ENCODE peak calls at places on chromosomes 1 and 21, in nine cellular contexts. One of them, this sample, is unnamed.
A peak's percentile ranks its signal among the peaks of the same experiment; 100 is the strongest.

GRCh38 chr1:33056426-33056825 is 19.7 kb upstream of the AK2 start:
- DNase-seq in astrocyte of the spinal cord: no peak
- DNase-seq in AG09319: no peak
- DNase-seq in fibroblast of lung: no peak
- DNase-seq in cardiac fibroblast: no peak
- DNase-seq in natural killer cell: no peak
- DNase-seq in heart right ventricle: no peak
- DNase-seq in upper lobe of right lung: no peak
- DNase-seq in IMR-90: no peak
- DNase-seq in this sample: no peak

GRCh38 chr1:61639218-61639617 is 85.7 kb downstream of the TM2D1 start:
- DNase-seq in astrocyte of the spinal cord: no peak
- DNase-seq in natural killer cell: no peak
- DNase-seq in cardiac fibroblast: peak; percentile 48
- DNase-seq in upper lobe of right lung: no peak
- DNase-seq in fibroblast of lung: no peak
- DNase-seq in AG09319: no peak
- DNase-seq in heart right ventricle: no peak
- DNase-seq in IMR-90: no peak
- DNase-seq in this sample: no peak

GRCh38 chr21:43800566-43800965 is 11.2 kb downstream of the RRP1 start:
- DNase-seq in cardiac fibroblast: no peak
- DNase-seq in fibroblast of lung: no peak
- DNase-seq in astrocyte of the spinal cord: no peak
- DNase-seq in AG09319: no peak
- DNase-seq in heart right ventricle: no peak
- DNase-seq in upper lobe of right lung: no peak
- DNase-seq in natural killer cell: no peak
- DNase-seq in IMR-90: no peak
- DNase-seq in this sample: no peak

GRCh38 chr1:53482441-53483153 is 23.4 kb downstream of the DMRTB1 start:
- DNase-seq in natural killer cell: no peak
- DNase-seq in heart right ventricle: no peak
- DNase-seq in AG09319: no peak
- DNase-seq in IMR-90: no peak
- DNase-seq in cardiac fibroblast: no peak
- DNase-seq in upper lobe of right lung: no peak
- DNase-seq in astrocyte of the spinal cord: no peak
- DNase-seq in fibroblast of lung: no peak
- DNase-seq in this sample: no peak

GRCh38 chr1:157993179-157994080 is at the start of gene KIRREL1:
- DNase-seq in cardiac fibroblast: peak; percentile 81
- DNase-seq in astrocyte of the spinal cord: peak; percentile 79
- DNase-seq in AG09319: no peak
- DNase-seq in natural killer cell: no peak
- DNase-seq in upper lobe of right lung: peak; percentile 81
- DNase-seq in IMR-90: peak; percentile 65
- DNase-seq in heart right ventricle: peak; percentile 74
- DNase-seq in fibroblast of lung: peak; percentile 75
- DNase-seq in this sample: peak; percentile 79

GRCh38 chr21:26686278-26686677 is 113.2 kb upstream of the CYYR1 start:
- DNase-seq in fibroblast of lung: peak; percentile 21
- DNase-seq in upper lobe of right lung: no peak
- DNase-seq in AG09319: no peak
- DNase-seq in natural killer cell: no peak
- DNase-seq in heart right ventricle: no peak
- DNase-seq in IMR-90: peak; percentile 44
- DNase-seq in cardiac fibroblast: peak; percentile 1
- DNase-seq in astrocyte of the spinal cord: peak; percentile 18
- DNase-seq in this sample: no peak

GRCh38 chr1:8723010-8723409 is 94.4 kb downstream of the RERE start:
- DNase-seq in fibroblast of lung: no peak
- DNase-seq in natural killer cell: no peak
- DNase-seq in heart right ventricle: no peak
- DNase-seq in IMR-90: no peak
- DNase-seq in AG09319: no peak
- DNase-seq in astrocyte of the spinal cord: no peak
- DNase-seq in cardiac fibroblast: no peak
- DNase-seq in upper lobe of right lung: no peak
- DNase-seq in this sample: no peak

GRCh38 chr1:65630855-65631254 is 161.8 kb upstream of the PDE4B start:
- DNase-seq in heart right ventricle: no peak
- DNase-seq in AG09319: no peak
- DNase-seq in cardiac fibroblast: peak; percentile 26
- DNase-seq in fibroblast of lung: no peak
- DNase-seq in natural killer cell: no peak
- DNase-seq in upper lobe of right lung: no peak
- DNase-seq in IMR-90: peak; percentile 1
- DNase-seq in astrocyte of the spinal cord: peak; percentile 51
- DNase-seq in this sample: no peak

GRCh38 chr1:56493826-56494225 is 85.5 kb downstream of the PLPP3 start:
- DNase-seq in cardiac fibroblast: no peak
- DNase-seq in IMR-90: no peak
- DNase-seq in natural killer cell: no peak
- DNase-seq in heart right ventricle: no peak
- DNase-seq in AG09319: no peak
- DNase-seq in astrocyte of the spinal cord: no peak
- DNase-seq in upper lobe of right lung: no peak
- DNase-seq in fibroblast of lung: no peak
- DNase-seq in this sample: no peak

GRCh38 chr1:55363261-55363660 is 148.1 kb upstream of the USP24 start:
- DNase-seq in fibroblast of lung: peak; percentile 57
- DNase-seq in astrocyte of the spinal cord: peak; percentile 36
- DNase-seq in heart right ventricle: no peak
- DNase-seq in natural killer cell: no peak
- DNase-seq in IMR-90: peak; percentile 81
- DNase-seq in AG09319: no peak
- DNase-seq in cardiac fibroblast: peak; percentile 57
- DNase-seq in upper lobe of right lung: no peak
- DNase-seq in this sample: no peak

GRCh38 chr1:912740-913301 is 10.9 kb upstream of the SAMD11 start:
- DNase-seq in astrocyte of the spinal cord: no peak
- DNase-seq in upper lobe of right lung: peak; percentile 51
- DNase-seq in cardiac fibroblast: no peak
- DNase-seq in IMR-90: no peak
- DNase-seq in fibroblast of lung: no peak
- DNase-seq in AG09319: no peak
- DNase-seq in natural killer cell: no peak
- DNase-seq in heart right ventricle: no peak
- DNase-seq in this sample: no peak

GRCh38 chr21:25577765-25578069 is 29.6 kb downstream of the MRPL39 start:
- DNase-seq in heart right ventricle: no peak
- DNase-seq in AG09319: no peak
- DNase-seq in fibroblast of lung: no peak
- DNase-seq in natural killer cell: no peak
- DNase-seq in cardiac fibroblast: no peak
- DNase-seq in astrocyte of the spinal cord: no peak
- DNase-seq in upper lobe of right lung: no peak
- DNase-seq in IMR-90: no peak
- DNase-seq in this sample: no peak

GRCh38 chr1:156622581-156623297 is 3.5 kb downstream of the HAPLN2 start:
- DNase-seq in upper lobe of right lung: peak; percentile 25
- DNase-seq in astrocyte of the spinal cord: no peak
- DNase-seq in natural killer cell: no peak
- DNase-seq in fibroblast of lung: no peak
- DNase-seq in cardiac fibroblast: no peak
- DNase-seq in AG09319: no peak
- DNase-seq in heart right ventricle: no peak
- DNase-seq in IMR-90: no peak
- DNase-seq in this sample: no peak

GRCh38 chr1:19110266-19110927 is 99.7 kb downstream of the UBR4 start:
- DNase-seq in heart right ventricle: no peak
- DNase-seq in AG09319: peak; percentile 4
- DNase-seq in IMR-90: no peak
- DNase-seq in fibroblast of lung: no peak
- DNase-seq in astrocyte of the spinal cord: no peak
- DNase-seq in natural killer cell: no peak
- DNase-seq in upper lobe of right lung: no peak
- DNase-seq in cardiac fibroblast: no peak
- DNase-seq in this sample: no peak

GRCh38 chr1:90936061-90936460 is 85.8 kb downstream of the ZNF644 start:
- DNase-seq in astrocyte of the spinal cord: no peak
- DNase-seq in fibroblast of lung: no peak
- DNase-seq in natural killer cell: no peak
- DNase-seq in cardiac fibroblast: no peak
- DNase-seq in IMR-90: no peak
- DNase-seq in upper lobe of right lung: no peak
- DNase-seq in heart right ventricle: no peak
- DNase-seq in AG09319: no peak
- DNase-seq in this sample: no peak

GRCh38 chr1:245969274-245969673 is 537.8 kb downstream of the SMYD3 start:
- DNase-seq in astrocyte of the spinal cord: peak; percentile 95
- DNase-seq in fibroblast of lung: peak; percentile 86
- DNase-seq in IMR-90: peak; percentile 93
- DNase-seq in heart right ventricle: no peak
- DNase-seq in AG09319: peak; percentile 23
- DNase-seq in upper lobe of right lung: no peak
- DNase-seq in cardiac fibroblast: peak; percentile 74
- DNase-seq in natural killer cell: no peak
- DNase-seq in this sample: no peak

GRCh38 chr1:218785928-218786327 is 387.8 kb upstream of the LYPLAL1 start:
- DNase-seq in IMR-90: peak; percentile 29
- DNase-seq in natural killer cell: no peak
- DNase-seq in upper lobe of right lung: no peak
- DNase-seq in cardiac fibroblast: peak; percentile 58
- DNase-seq in fibroblast of lung: peak; percentile 69
- DNase-seq in AG09319: no peak
- DNase-seq in astrocyte of the spinal cord: peak; percentile 86
- DNase-seq in heart right ventricle: peak; percentile 42
- DNase-seq in this sample: no peak

GRCh38 chr1:216670118-216670870 is 52.9 kb downstream of the ESRRG start:
- DNase-seq in astrocyte of the spinal cord: peak; percentile 7
- DNase-seq in AG09319: no peak
- DNase-seq in upper lobe of right lung: no peak
- DNase-seq in natural killer cell: no peak
- DNase-seq in heart right ventricle: no peak
- DNase-seq in fibroblast of lung: peak; percentile 77
- DNase-seq in cardiac fibroblast: peak; percentile 2
- DNase-seq in IMR-90: peak; percentile 54
- DNase-seq in this sample: no peak

GRCh38 chr1:163692266-163692665 is 370.5 kb downstream of the NUF2 start:
- DNase-seq in AG09319: no peak
- DNase-seq in cardiac fibroblast: no peak
- DNase-seq in IMR-90: no peak
- DNase-seq in astrocyte of the spinal cord: no peak
- DNase-seq in upper lobe of right lung: peak; percentile 37
- DNase-seq in natural killer cell: no peak
- DNase-seq in fibroblast of lung: no peak
- DNase-seq in heart right ventricle: no peak
- DNase-seq in this sample: no peak

GRCh38 chr21:45220106-45220505 is 67.6 kb downstream of the POFUT2 start:
- DNase-seq in fibroblast of lung: peak; percentile 76
- DNase-seq in upper lobe of right lung: peak; percentile 56
- DNase-seq in IMR-90: peak; percentile 6
- DNase-seq in heart right ventricle: no peak
- DNase-seq in AG09319: no peak
- DNase-seq in cardiac fibroblast: peak; percentile 70
- DNase-seq in natural killer cell: no peak
- DNase-seq in astrocyte of the spinal cord: no peak
- DNase-seq in this sample: no peak

GRCh38 chr1:119364640-119365039 is 3.9 kb upstream of the HAO2 start:
- DNase-seq in AG09319: no peak
- DNase-seq in natural killer cell: no peak
- DNase-seq in heart right ventricle: no peak
- DNase-seq in cardiac fibroblast: no peak
- DNase-seq in upper lobe of right lung: no peak
- DNase-seq in astrocyte of the spinal cord: no peak
- DNase-seq in fibroblast of lung: no peak
- DNase-seq in IMR-90: no peak
- DNase-seq in this sample: no peak

GRCh38 chr1:214551052-214551435 is 358 bp downstream of the PTPN14 start:
- DNase-seq in cardiac fibroblast: no peak
- DNase-seq in IMR-90: no peak
- DNase-seq in AG09319: no peak
- DNase-seq in upper lobe of right lung: peak; percentile 75
- DNase-seq in heart right ventricle: peak; percentile 62
- DNase-seq in astrocyte of the spinal cord: no peak
- DNase-seq in fibroblast of lung: no peak
- DNase-seq in natural killer cell: no peak
- DNase-seq in this sample: no peak

GRCh38 chr1:240496941-240497340 is 115.0 kb downstream of the GREM2 start:
- DNase-seq in fibroblast of lung: no peak
- DNase-seq in AG09319: no peak
- DNase-seq in cardiac fibroblast: no peak
- DNase-seq in upper lobe of right lung: no peak
- DNase-seq in IMR-90: no peak
- DNase-seq in natural killer cell: no peak
- DNase-seq in astrocyte of the spinal cord: no peak
- DNase-seq in heart right ventricle: no peak
- DNase-seq in this sample: no peak
- TF ChIP-seq CTCF in fibroblast of lung: no peak
- TF ChIP-seq CTCF in AG09319: no peak
- TF ChIP-seq CTCF in cardiac fibroblast: no peak
- TF ChIP-seq CTCF in upper lobe of right lung: no peak
- TF ChIP-seq CTCF in IMR-90: no peak
- TF ChIP-seq CTCF in natural killer cell: no peak
- TF ChIP-seq CTCF in astrocyte of the spinal cord: no peak
- TF ChIP-seq CTCF in heart right ventricle: no peak
- TF ChIP-seq CTCF in this sample: no peak

DNA sequence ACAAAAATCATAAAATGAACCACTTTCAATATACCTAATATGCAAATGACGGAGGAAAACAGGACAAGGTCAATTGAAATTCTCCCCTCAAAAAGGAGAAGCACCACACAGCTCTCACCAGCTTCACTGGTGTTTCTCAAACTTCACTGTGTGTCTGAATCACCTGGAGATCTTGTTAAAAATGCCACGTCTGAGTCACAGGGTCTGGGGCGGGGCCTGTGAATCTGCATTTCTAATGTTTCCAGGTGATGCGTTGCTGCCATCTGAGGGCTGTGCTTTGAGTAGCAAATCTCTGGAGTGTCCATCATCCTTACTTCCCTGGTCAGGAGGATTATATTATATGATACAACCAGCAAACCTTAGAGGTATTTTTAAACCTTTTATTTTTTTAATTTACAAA is 9.0 kb downstream of the CLDN19 start:
- DNase-seq in heart right ventricle: no peak
- DNase-seq in astrocyte of the spinal cord: no peak
- DNase-seq in natural killer cell: no peak
- DNase-seq in AG09319: no peak
- DNase-seq in IMR-90: no peak
- DNase-seq in fibroblast of lung: no peak
- DNase-seq in upper lobe of right lung: no peak
- DNase-seq in cardiac fibroblast: no peak
- DNase-seq in this sample: no peak
- TF ChIP-seq CTCF in heart right ventricle: no peak
- TF ChIP-seq CTCF in astrocyte of the spinal cord: no peak
- TF ChIP-seq CTCF in natural killer cell: no peak
- TF ChIP-seq CTCF in AG09319: no peak
- TF ChIP-seq CTCF in IMR-90: no peak
- TF ChIP-seq CTCF in fibroblast of lung: no peak
- TF ChIP-seq CTCF in upper lobe of right lung: no peak
- TF ChIP-seq CTCF in cardiac fibroblast: no peak
- TF ChIP-seq CTCF in this sample: no peak

GRCh38 chr1:87215592-87215991 is 113.1 kb upstream of the LMO4 start:
- DNase-seq in upper lobe of right lung: no peak
- DNase-seq in IMR-90: no peak
- DNase-seq in astrocyte of the spinal cord: no peak
- DNase-seq in AG09319: no peak
- DNase-seq in cardiac fibroblast: no peak
- DNase-seq in fibroblast of lung: no peak
- DNase-seq in heart right ventricle: no peak
- DNase-seq in natural killer cell: no peak
- DNase-seq in this sample: no peak
- TF ChIP-seq CTCF in upper lobe of right lung: no peak
- TF ChIP-seq CTCF in IMR-90: no peak
- TF ChIP-seq CTCF in astrocyte of the spinal cord: no peak
- TF ChIP-seq CTCF in AG09319: no peak
- TF ChIP-seq CTCF in cardiac fibroblast: no peak
- TF ChIP-seq CTCF in fibroblast of lung: no peak
- TF ChIP-seq CTCF in heart right ventricle: no peak
- TF ChIP-seq CTCF in natural killer cell: no peak
- TF ChIP-seq CTCF in this sample: no peak

GRCh38 chr1:155125946-155126493 is 1.7 kb upstream of the EFNA1 start:
- DNase-seq in AG09319: no peak
- DNase-seq in cardiac fibroblast: peak; percentile 57
- DNase-seq in IMR-90: no peak
- DNase-seq in astrocyte of the spinal cord: no peak
- DNase-seq in natural killer cell: no peak
- DNase-seq in fibroblast of lung: peak; percentile 35
- DNase-seq in heart right ventricle: peak; percentile 54
- DNase-seq in upper lobe of right lung: peak; percentile 90
- DNase-seq in this sample: no peak
- TF ChIP-seq CTCF in AG09319: no peak
- TF ChIP-seq CTCF in cardiac fibroblast: no peak
- TF ChIP-seq CTCF in IMR-90: no peak
- TF ChIP-seq CTCF in astrocyte of the spinal cord: no peak
- TF ChIP-seq CTCF in natural killer cell: no peak
- TF ChIP-seq CTCF in fibroblast of lung: no peak
- TF ChIP-seq CTCF in heart right ventricle: no peak
- TF ChIP-seq CTCF in upper lobe of right lung: no peak
- TF ChIP-seq CTCF in this sample: no peak

This sample was measured in type B pancreatic cell.